ENCODE peak calls at places on chromosome 16, in four cellular contexts. B is gastrocnemius medialis, W is cardiac muscle cell, P is esophagus squamous epithelium. H is an unnamed sample.
A peak's percentile ranks its signal among the peaks of the same experiment; 100 is the strongest.

GRCh38 chr16:46923513-46924295 is 39.5 kb downstream of the GPT2 start:
- DNase-seq in W (no peak), P (no peak), B (peak; percentile 72), H (no peak)

GRCh38 chr16:27365142-27366089 is 36.6 kb upstream of the IL21R start:
- DNase-seq in W (no peak), B (no peak), P (no peak), H (no peak)

GRCh38 chr16:20853981-20854620 is 46.1 kb downstream of the DCUN1D3 start:
- DNase-seq in P (no peak), W (no peak), B (no peak), H (no peak)

GRCh38 chr16:30660424-30661251 is 2.4 kb downstream of the FBRS start:
- DNase-seq in B (no peak), P (no peak), W (no peak), H (no peak)

GRCh38 chr16:351804-352520 is 561 bp downstream of the AXIN1 start:
- DNase-seq in B (no peak), W (peak; percentile 52), P (no peak), H (no peak)

GRCh38 chr16:66194866-66195265 is 171.6 kb upstream of the CDH5 start:
- DNase-seq in P (no peak), B (no peak), W (no peak), H (no peak)

GRCh38 chr16:54690710-54691109 is 240.0 kb upstream of the IRX5 start:
- DNase-seq in B (no peak), P (no peak), W (no peak), H (no peak)

GRCh38 chr16:77723108-77723514 is 797 bp downstream of the NUDT7 start:
- DNase-seq in W (peak; percentile 2), P (no peak), B (peak; percentile 11), H (peak; percentile 28)

GRCh38 chr16:8675183-8676159 is 1.1 kb downstream of the ABAT start:
- DNase-seq in P (no peak), B (no peak), W (no peak), H (no peak)

GRCh38 chr16:27269300-27270150 is 953 bp upstream of the NSMCE1 start:
- DNase-seq in B (no peak), P (no peak), W (no peak), H (no peak)

GRCh38 chr16:27273670-27274522 is 5.3 kb upstream of the NSMCE1 start:
- DNase-seq in W (no peak), B (no peak), P (no peak), H (no peak)

GRCh38 chr16:23650674-23651073 is 9.4 kb downstream of the DCTN5 start:
- DNase-seq in P (no peak), W (no peak), B (no peak), H (no peak)

GRCh38 chr16:5416013-5416412 is 318.4 kb upstream of the EEF2KMT start:
- DNase-seq in W (no peak), P (no peak), B (no peak), H (no peak)

GRCh38 chr16:89113661-89114060 is 20.0 kb downstream of the ACSF3 start:
- DNase-seq in P (no peak), W (no peak), B (no peak), H (no peak)

GRCh38 chr16:84957792-84958191 is 53.5 kb downstream of the ZDHHC7 start:
- DNase-seq in B (no peak), P (no peak), W (no peak), H (no peak)

GRCh38 chr16:80824623-80825364 is 20.4 kb upstream of the CDYL2 start:
- DNase-seq in P (no peak), B (no peak), W (peak; percentile 56), H (peak; percentile 26)

GRCh38 chr16:74601131-74601871 is 5.6 kb downstream of the GLG1 start:
- DNase-seq in W (no peak), P (no peak), B (no peak), H (peak; percentile 3)

GRCh38 chr16:11240636-11241473 is 15.1 kb downstream of the SOCS1 start:
- DNase-seq in B (peak; percentile 72), W (peak; percentile 46), P (no peak), H (no peak)

GRCh38 chr16:55949518-55949917 is 74.3 kb upstream of the CES5A start:
- DNase-seq in B (no peak), W (no peak), P (no peak), H (no peak)
- H3K4me1 ChIP-seq in B (peaks cover 1% of the 10 kb centered on the region), W (no peaks in the 10 kb centered on the region), P (no peaks in the 10 kb centered on the region), H (no peaks in the 10 kb centered on the region)

DNA sequence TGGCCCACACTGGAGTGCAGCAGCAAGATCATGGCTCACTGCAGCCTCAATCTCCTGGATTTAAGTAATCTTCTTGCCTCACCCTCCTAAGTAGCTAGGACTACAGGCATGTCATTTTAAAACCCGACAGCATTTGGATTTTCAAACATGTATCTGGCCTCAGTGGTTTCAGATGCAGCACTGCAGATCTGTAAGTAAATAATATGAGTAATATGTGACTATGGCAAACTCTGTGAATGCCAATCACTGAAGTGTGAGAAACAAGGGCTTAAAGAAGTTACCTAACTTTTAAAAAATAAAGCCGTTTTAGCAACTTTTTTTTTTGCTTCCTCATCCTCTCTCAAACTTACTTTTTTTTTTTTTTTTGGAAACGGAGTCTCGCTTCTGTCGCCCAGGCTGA is 11.9 kb downstream of the CEP20 start:
- DNase-seq in P (no peak), B (no peak), W (no peak), H (no peak)
- H3K4me1 ChIP-seq in P (no peaks in the 10 kb centered on the region), B (peaks cover 10% of the 10 kb centered on the region), W (no peaks in the 10 kb centered on the region), H (no peaks in the 10 kb centered on the region)

GRCh38 chr16:87472142-87472778 is 20.6 kb downstream of the ZCCHC14 start:
- DNase-seq in P (no peak), W (no peak), B (no peak), H (no peak)

GRCh38 chr16:87471278-87472141 is 21.3 kb downstream of the ZCCHC14 start:
- DNase-seq in B (no peak), W (no peak), P (no peak), H (no peak)

GRCh38 chr16:87474017-87474416 is 18.8 kb downstream of the ZCCHC14 start:
- DNase-seq in B (no peak), W (no peak), P (no peak), H (peak; percentile 42)

GRCh38 chr16:87474566-87474996 is 18.2 kb downstream of the ZCCHC14 start:
- DNase-seq in P (no peak), W (no peak), B (no peak), H (no peak)

GRCh38 chr16:87472935-87473334 is 19.9 kb downstream of the ZCCHC14 start:
- DNase-seq in B (no peak), W (no peak), P (no peak), H (no peak)
- H3K4me1 ChIP-seq in B (peaks cover 61% of the 10 kb centered on the region), W (peaks cover 5% of the 10 kb centered on the region), P (no peaks in the 10 kb centered on the region), H (peaks cover 53% of the 10 kb centered on the region)

GRCh38 chr16:67399218-67399733 is 6.0 kb upstream of the TPPP3 start:
- DNase-seq in W (peak; percentile 71), B (no peak), P (no peak), H (no peak)
- H3K4me1 ChIP-seq in W (peaks cover 14% of the 10 kb centered on the region), B (peaks cover 35% of the 10 kb centered on the region), P (peaks cover 51% of the 10 kb centered on the region), H (peaks cover 13% of the 10 kb centered on the region)

GRCh38 chr16:79415983-79416641 is 184.4 kb downstream of the MAF start:
- DNase-seq in W (no peak), B (no peak), P (no peak), H (no peak)
- H3K4me1 ChIP-seq in W (peaks cover 22% of the 10 kb centered on the region), B (no peaks in the 10 kb centered on the region), P (no peaks in the 10 kb centered on the region), H (no peaks in the 10 kb centered on the region)

GRCh38 chr16:49848530-49848929 is 7.4 kb downstream of the ZNF423 start:
- DNase-seq in W (no peak), P (no peak), B (no peak), H (no peak)

GRCh38 chr16:49851468-49851787 is 4.5 kb downstream of the ZNF423 start:
- DNase-seq in W (no peak), B (no peak), P (no peak), H (no peak)

GRCh38 chr16:49849037-49849436 is 6.9 kb downstream of the ZNF423 start:
- DNase-seq in P (no peak), B (no peak), W (no peak), H (no peak)

GRCh38 chr16:49849709-49850108 is 6.2 kb downstream of the ZNF423 start:
- DNase-seq in W (no peak), B (no peak), P (no peak), H (no peak)

GRCh38 chr16:49850558-49851467 is 5.1 kb downstream of the ZNF423 start:
- DNase-seq in W (no peak), P (no peak), B (no peak), H (no peak)
- H3K4me1 ChIP-seq in W (peaks cover 30% of the 10 kb centered on the region), P (peaks cover 10% of the 10 kb centered on the region), B (peaks cover 62% of the 10 kb centered on the region), H (peaks cover 16% of the 10 kb centered on the region)